ENCODE peak calls at places on chromosomes 5 and 9, in seven cellular contexts. A is fibroblast of mammary gland, S is endothelial cell of umbilical vein, D is gastrocnemius medialis, V is DND-41, K is cardiac muscle cell, W is neural progenitor cell. Q is an unnamed sample.

GRCh38 chr9:133184971-133185370 is 21.3 kb upstream of the GBGT1 start:
- DNase-seq in A (peak), S (peak), D (no peak), V (peak), K (peak), W (peak), Q (no peak)

GRCh38 chr9:71975833-71976232 is 64.4 kb downstream of the C9orf85 start:
- DNase-seq in A (no peak), S (no peak), D (no peak), V (no peak), K (no peak), W (no peak), Q (no peak)

GRCh38 chr5:123285122-123286011 is 137.8 kb downstream of the CEP120 start:
- DNase-seq in A (peak), S (peak), D (no peak), V (no peak), K (peak), W (peak), Q (peak)

GRCh38 chr9:91382298-91382697 is 20.6 kb upstream of the AUH start:
- DNase-seq in A (peak), S (no peak), D (no peak), V (no peak), K (no peak), W (no peak), Q (no peak)

GRCh38 chr9:127196826-127197145 is 67.8 kb upstream of the GARNL3 start:
- DNase-seq in A (no peak), S (no peak), D (no peak), V (no peak), K (no peak), W (no peak), Q (no peak)

GRCh38 chr5:170522211-170523128 is 18.6 kb downstream of the KCNIP1 start:
- DNase-seq in A (peak), S (no peak), D (no peak), V (no peak), K (no peak), W (no peak), Q (no peak)

GRCh38 chr9:6788175-6789016 is 30.6 kb downstream of the KDM4C start:
- DNase-seq in A (peak), S (peak), D (no peak), V (no peak), K (no peak), W (peak), Q (no peak)

GRCh38 chr5:73387630-73388370 is 60.8 kb downstream of the FOXD1 start:
- DNase-seq in A (no peak), S (peak), D (no peak), V (peak), K (peak), W (no peak), Q (no peak)

DNA sequence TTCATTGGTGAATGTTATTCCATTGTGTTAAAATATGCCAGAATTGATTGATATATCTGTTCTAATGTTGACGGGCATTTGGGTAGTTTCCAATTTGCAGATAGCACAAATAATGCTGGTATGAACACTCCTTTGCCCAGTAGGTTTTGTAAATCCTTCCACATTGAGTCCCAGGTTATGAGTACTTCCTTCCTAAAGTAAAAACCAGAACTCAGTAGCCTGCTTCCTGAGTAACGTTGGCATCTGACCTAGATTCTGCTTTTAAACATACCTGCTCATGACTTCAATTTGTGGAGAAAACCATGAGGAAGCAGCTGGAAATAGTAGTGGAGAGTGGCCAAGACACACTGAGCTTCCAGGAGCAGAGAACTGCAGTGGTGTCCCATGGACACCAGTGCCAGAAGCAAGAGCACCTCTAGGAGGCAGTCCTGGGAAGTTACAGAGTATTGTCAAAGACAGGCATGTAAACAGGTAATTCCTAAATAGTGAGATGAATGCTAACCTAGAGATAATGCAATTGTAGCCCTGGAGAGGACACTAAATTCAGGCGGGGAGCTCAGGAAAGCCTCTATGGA is 24.3 kb upstream of the RASGRF2 start:
- DNase-seq in A (no peak), S (peak), D (no peak), V (no peak), K (no peak), W (no peak), Q (no peak)
- TF ChIP-seq CTCF in A (peak), S (peak), D (no peak), V (peak), K (no peak), W (peak), Q (no peak)

GRCh38 chr9:81650836-81651545 is 38.4 kb downstream of the TLE1 start:
- DNase-seq in A (no peak), S (no peak), D (no peak), V (no peak), K (no peak), W (peak), Q (no peak)

GRCh38 chr9:81652058-81652457 is 37.3 kb downstream of the TLE1 start:
- DNase-seq in A (no peak), S (no peak), D (no peak), V (no peak), K (no peak), W (no peak), Q (no peak)

GRCh38 chr9:81646337-81646736 is 43.0 kb downstream of the TLE1 start:
- DNase-seq in A (no peak), S (no peak), D (no peak), V (no peak), K (no peak), W (no peak), Q (no peak)

GRCh38 chr9:81648891-81649290 is 40.5 kb downstream of the TLE1 start:
- DNase-seq in A (no peak), S (no peak), D (no peak), V (no peak), K (no peak), W (no peak), Q (no peak)

GRCh38 chr9:81649475-81649874 is 39.9 kb downstream of the TLE1 start:
- DNase-seq in A (no peak), S (no peak), D (no peak), V (no peak), K (no peak), W (peak), Q (no peak)
- H3K4me3 ChIP-seq in A (no peak), S (no peak), D (no peak), V (no peak), K (no peak), W (peak), Q (no peak)

DNA sequence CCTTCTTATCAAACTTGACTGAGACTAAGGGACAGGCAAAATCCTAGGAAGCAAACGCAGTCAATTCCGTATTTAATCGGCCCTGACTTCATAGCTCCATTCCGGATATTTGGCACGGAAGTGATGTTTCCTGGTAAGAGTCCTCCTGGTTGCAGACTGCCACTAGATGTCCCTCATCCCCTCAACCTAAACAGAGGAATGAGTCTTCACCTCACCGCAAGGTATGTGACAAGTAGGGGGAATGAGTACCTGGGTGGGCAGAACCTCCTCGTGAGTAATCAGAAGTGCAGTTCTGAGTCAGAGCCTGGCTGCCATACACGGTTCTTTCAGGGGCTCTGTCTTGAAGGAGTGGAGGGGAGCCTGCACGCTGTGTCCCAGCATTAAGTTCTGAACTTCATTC is 173.6 kb downstream of the MUSK start:
- DNase-seq in A (no peak), S (no peak), D (no peak), V (no peak), K (no peak), W (no peak), Q (no peak)
- TF ChIP-seq CTCF in A (no peak), S (no peak), D (no peak), V (no peak), K (no peak), W (peak), Q (no peak)

DNA sequence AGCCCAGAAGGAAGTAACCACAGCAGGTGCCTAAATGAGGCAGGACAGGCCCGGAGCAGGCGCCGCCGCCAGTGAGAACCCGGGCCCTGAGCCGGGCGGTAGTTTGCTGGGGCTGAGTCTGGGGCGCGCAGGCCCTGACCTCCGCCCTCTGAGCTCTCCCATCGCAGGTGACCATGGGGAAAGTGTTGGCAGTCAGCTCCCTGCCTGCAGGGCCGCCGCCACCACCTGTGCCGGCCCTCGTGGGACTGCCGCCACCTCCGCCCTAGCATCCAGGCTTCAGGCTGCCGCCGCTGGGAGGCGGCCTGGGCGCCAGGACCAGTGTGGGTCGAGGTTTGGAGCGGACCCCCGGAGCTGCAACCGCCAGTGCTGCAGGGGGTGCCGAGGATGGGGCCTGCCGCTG is 61.1 kb downstream of the TARS1 start:
- DNase-seq in A (no peak), S (no peak), D (no peak), V (no peak), K (no peak), W (no peak), Q (no peak)
- H3K4me3 ChIP-seq in A (no peak), S (no peak), D (no peak), V (no peak), K (no peak), W (no peak), Q (no peak)

GRCh38 chr5:64834037-64834436 is 65.3 kb downstream of the CWC27 start:
- DNase-seq in A (peak), S (no peak), D (no peak), V (no peak), K (no peak), W (no peak), Q (no peak)
- TF ChIP-seq CTCF in A (no peak), S (no peak), D (no peak), V (no peak), K (no peak), W (no peak), Q (no peak)

GRCh38 chr5:140039561-140039960 is 3.5 kb downstream of the NRG2 start:
- DNase-seq in A (no peak), S (no peak), D (peak), V (no peak), K (no peak), W (no peak), Q (no peak)

GRCh38 chr5:140040358-140040757 is 2.7 kb downstream of the NRG2 start:
- DNase-seq in A (no peak), S (no peak), D (no peak), V (no peak), K (no peak), W (no peak), Q (no peak)

GRCh38 chr5:140042551-140043507 is at the start of gene NRG2:
- DNase-seq in A (peak), S (peak), D (peak), V (no peak), K (peak), W (peak), Q (peak)

GRCh38 chr5:140041492-140042421 is 1.3 kb downstream of the NRG2 start:
- DNase-seq in A (peak), S (peak), D (peak), V (no peak), K (peak), W (peak), Q (peak)

DNA sequence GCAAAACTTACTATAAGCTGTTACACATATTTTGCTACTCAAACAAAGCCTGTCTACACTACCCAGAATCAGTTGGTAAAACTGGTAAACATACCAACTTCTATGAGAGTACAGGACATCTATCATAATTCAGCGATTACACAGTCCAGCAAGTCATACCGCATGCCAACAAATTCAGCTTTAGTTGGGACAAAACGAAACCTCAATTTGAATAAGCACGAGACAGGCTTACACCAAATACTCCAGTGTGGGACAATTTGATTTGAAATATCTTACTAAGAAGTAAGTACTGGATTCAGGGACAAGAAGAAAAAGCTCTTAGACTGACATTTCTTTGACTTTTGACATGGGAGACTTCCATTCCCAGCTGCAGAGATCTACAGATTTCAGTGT is 2.0 kb downstream of the NRG2 start:
- DNase-seq in A (no peak), S (no peak), D (peak), V (no peak), K (no peak), W (no peak), Q (no peak)
- H3K4me3 ChIP-seq in A (no peak), S (no peak), D (peak), V (no peak), K (peak), W (no peak), Q (no peak)

GRCh38 chr5:72147601-72148000 is 40.3 kb downstream of the MAP1B start:
- DNase-seq in A (no peak), S (no peak), D (no peak), V (no peak), K (no peak), W (no peak), Q (no peak)

GRCh38 chr5:72151169-72151568 is 43.9 kb downstream of the MAP1B start:
- DNase-seq in A (peak), S (no peak), D (no peak), V (no peak), K (no peak), W (no peak), Q (no peak)

GRCh38 chr5:72152506-72152905 is 45.2 kb downstream of the MAP1B start:
- DNase-seq in A (peak), S (no peak), D (no peak), V (no peak), K (no peak), W (no peak), Q (no peak)

GRCh38 chr5:72151646-72152045 is 44.4 kb downstream of the MAP1B start:
- DNase-seq in A (peak), S (no peak), D (no peak), V (no peak), K (no peak), W (no peak), Q (no peak)

DNA sequence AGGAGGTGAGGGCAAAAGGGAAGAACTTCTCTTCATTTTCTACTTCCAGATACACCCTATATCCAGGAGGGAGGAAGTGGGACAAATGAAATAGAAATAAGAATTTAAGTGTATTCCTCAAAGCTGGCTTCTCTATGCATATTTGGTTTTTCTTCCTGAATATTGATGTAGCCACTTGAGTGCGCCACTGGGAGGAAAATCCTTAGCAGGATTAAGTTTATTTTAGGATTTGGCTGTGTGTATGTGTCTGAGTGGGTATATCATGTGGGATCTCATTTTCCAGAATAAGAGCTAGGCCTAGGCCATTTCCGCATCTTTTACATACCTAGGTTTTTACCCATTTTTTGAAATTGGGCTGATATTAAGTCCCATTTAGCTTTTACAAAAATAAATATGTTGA is 42.5 kb downstream of the MAP1B start:
- DNase-seq in A (peak), S (no peak), D (no peak), V (no peak), K (no peak), W (no peak), Q (no peak)
- TF ChIP-seq CTCF in A (peak), S (no peak), D (no peak), V (no peak), K (peak), W (no peak), Q (peak)

GRCh38 chr5:154776167-154776566 is 21.0 kb downstream of the LARP1 start:
- DNase-seq in A (no peak), S (no peak), D (no peak), V (no peak), K (no peak), W (no peak), Q (no peak)

GRCh38 chr5:154780128-154780527 is 25.0 kb downstream of the LARP1 start:
- DNase-seq in A (no peak), S (no peak), D (no peak), V (no peak), K (no peak), W (no peak), Q (no peak)

GRCh38 chr5:154778534-154778933 is 23.4 kb downstream of the LARP1 start:
- DNase-seq in A (no peak), S (no peak), D (peak), V (no peak), K (no peak), W (no peak), Q (no peak)

GRCh38 chr5:154782326-154782725 is 27.1 kb downstream of the LARP1 start:
- DNase-seq in A (no peak), S (no peak), D (no peak), V (no peak), K (peak), W (peak), Q (no peak)

DNA sequence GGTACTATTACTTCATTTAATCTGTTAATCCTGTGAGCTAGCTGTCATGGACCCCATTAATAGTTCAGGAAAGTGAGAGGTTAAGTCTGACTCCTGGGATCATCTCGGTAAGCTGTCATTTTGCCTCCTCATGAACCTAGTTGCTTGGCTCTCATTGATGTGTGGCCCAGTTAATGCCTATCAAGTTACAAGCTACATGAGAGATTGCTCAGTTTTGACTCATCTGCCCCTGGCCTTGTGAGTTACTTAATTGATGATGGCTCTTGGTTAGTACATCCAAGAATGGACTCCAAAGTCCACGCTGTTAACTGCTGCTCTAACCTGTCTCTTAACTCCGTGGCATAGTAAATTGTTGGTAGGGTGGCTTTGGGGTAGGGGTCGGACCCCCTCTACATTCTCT is 23.9 kb downstream of the LARP1 start:
- DNase-seq in A (peak), S (no peak), D (peak), V (no peak), K (no peak), W (no peak), Q (no peak)
- H3K4me3 ChIP-seq in A (no peak), S (no peak), D (peak), V (no peak), K (no peak), W (no peak), Q (no peak)

GRCh38 chr9:136526625-136527066 is 19.2 kb downstream of the NOTCH1 start:
- DNase-seq in A (no peak), S (no peak), D (no peak), V (no peak), K (no peak), W (peak), Q (no peak)

GRCh38 chr9:136529516-136530471 is 16.1 kb downstream of the NOTCH1 start:
- DNase-seq in A (no peak), S (peak), D (no peak), V (peak), K (no peak), W (peak), Q (no peak)

GRCh38 chr9:136528716-136529341 is 17.0 kb downstream of the NOTCH1 start:
- DNase-seq in A (no peak), S (no peak), D (no peak), V (no peak), K (no peak), W (no peak), Q (no peak)

GRCh38 chr9:136527131-136527530 is 18.7 kb downstream of the NOTCH1 start:
- DNase-seq in A (no peak), S (no peak), D (no peak), V (no peak), K (no peak), W (no peak), Q (no peak)

DNA sequence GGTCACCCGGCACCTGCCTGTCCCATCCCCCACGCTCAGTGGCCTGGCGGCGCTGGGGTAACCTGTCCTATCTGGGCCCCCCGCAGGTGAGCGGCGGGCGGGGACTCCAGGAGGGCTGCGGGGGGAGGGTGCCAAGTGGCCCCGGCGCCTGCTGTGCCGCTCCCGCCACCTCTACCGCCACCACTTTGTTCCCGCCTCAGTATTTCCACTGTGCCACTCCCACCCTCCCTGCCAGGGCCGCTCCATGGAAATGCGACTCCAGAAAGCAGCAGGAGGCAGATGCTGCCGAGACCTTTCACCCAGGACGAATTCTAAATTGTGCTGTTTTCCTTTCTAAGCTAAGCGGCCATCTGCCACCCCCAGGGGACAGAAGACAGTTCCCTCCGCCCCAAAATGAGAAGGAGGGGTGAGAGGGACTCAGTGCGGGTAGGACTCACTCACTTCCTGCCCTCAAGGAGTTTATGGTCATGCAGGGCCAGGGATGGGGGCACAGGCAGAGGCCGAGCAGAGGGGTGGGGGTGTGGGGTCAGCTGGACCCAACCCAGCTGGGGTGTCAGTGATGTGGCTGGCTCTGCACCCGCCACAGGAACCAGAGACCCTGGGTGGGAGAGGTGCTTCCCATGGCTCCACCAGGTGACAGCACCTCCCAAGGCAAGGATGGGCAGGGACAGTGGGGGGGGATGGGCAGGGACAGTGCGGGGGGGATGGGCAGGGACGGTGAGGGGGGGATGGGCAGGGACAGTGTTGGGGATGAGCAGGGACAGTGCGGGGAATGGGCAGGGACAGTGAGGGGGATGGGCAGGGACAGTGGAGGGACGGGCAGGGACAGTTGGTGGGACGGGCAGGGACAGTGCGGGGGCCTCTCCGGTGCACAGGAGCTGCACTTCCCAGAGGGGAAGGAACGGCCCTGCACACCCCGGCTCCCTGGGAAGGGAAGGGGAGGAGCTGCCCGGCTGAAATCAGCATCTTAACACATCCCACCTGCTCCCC is 17.8 kb downstream of the NOTCH1 start:
- DNase-seq in A (no peak), S (no peak), D (no peak), V (no peak), K (no peak), W (peak), Q (no peak)
- TF ChIP-seq CTCF in A (no peak), S (no peak), D (no peak), V (no peak), K (no peak), W (no peak), Q (no peak)

Q was measured in ascending aorta.